ENCODE peak calls at places on chromosome 10, in four cellular contexts. B, U, X and W are unnamed samples.
A peak's percentile ranks its signal among the peaks of the same experiment; 100 is the strongest.

GRCh38 chr10:112584276-112584675 is 137.3 kb downstream of the VTI1A start:
- DNase-seq in B (no peak), U (peak; percentile 19), X (no peak), W (no peak)

GRCh38 chr10:44966816-44967509 is 7.4 kb downstream of the RASSF4 start:
- DNase-seq in B (no peak), U (no peak), X (no peak), W (no peak)

GRCh38 chr10:118101501-118101900 is 54.8 kb upstream of the RAB11FIP2 start:
- DNase-seq in B (no peak), U (no peak), X (no peak), W (no peak)

GRCh38 chr10:126147866-126148578 is 240.3 kb downstream of the ADAM12 start:
- DNase-seq in B (no peak), U (peak; percentile 78), X (no peak), W (peak; percentile 57)

GRCh38 chr10:96243296-96243695 is 28.1 kb downstream of the BLNK start:
- DNase-seq in B (no peak), U (no peak), X (no peak), W (no peak)

GRCh38 chr10:239109-239508 is 103.9 kb downstream of the ZMYND11 start:
- DNase-seq in B (no peak), U (peak; percentile 82), X (no peak), W (no peak)

GRCh38 chr10:132382231-132382922 is 14.6 kb upstream of the PWWP2B start:
- DNase-seq in B (no peak), U (no peak), X (no peak), W (no peak)

GRCh38 chr10:35340975-35341374 is 4.7 kb downstream of the CCNY start:
- DNase-seq in B (no peak), U (no peak), X (no peak), W (no peak)

GRCh38 chr10:3468919-3469638 is 296.5 kb upstream of the PITRM1 start:
- DNase-seq in B (no peak), U (peak; percentile 97), X (peak; percentile 59), W (peak; percentile 94)

GRCh38 chr10:112361951-112362770 is 11.8 kb upstream of the ACSL5 start:
- DNase-seq in B (no peak), U (peak; percentile 55), X (peak; percentile 23), W (peak; percentile 14)

GRCh38 chr10:24209946-24210491 is 1.1 kb downstream of the KIAA1217 start:
- DNase-seq in B (no peak), U (peak; percentile 91), X (peak; percentile 25), W (peak; percentile 55)

GRCh38 chr10:79070611-79071534 is 2.1 kb downstream of the ZMIZ1 start:
- DNase-seq in B (no peak), U (peak; percentile 83), X (peak; percentile 98), W (peak; percentile 77)

GRCh38 chr10:1289591-1289990 is 233.4 kb downstream of the WDR37 start:
- DNase-seq in B (no peak), U (no peak), X (no peak), W (no peak)

GRCh38 chr10:123682477-123682876 is 16.3 kb downstream of the GPR26 start:
- DNase-seq in B (no peak), U (no peak), X (no peak), W (no peak)

GRCh38 chr10:74121368-74121767 is 29.3 kb downstream of the AP3M1 start:
- DNase-seq in B (no peak), U (no peak), X (no peak), W (no peak)

GRCh38 chr10:44991571-44991970 is 9.2 kb upstream of the ZNF22 start:
- DNase-seq in B (no peak), U (no peak), X (peak; percentile 85), W (no peak)

GRCh38 chr10:63156236-63156635 is 23.1 kb downstream of the NRBF2 start:
- DNase-seq in B (no peak), U (peak; percentile 40), X (no peak), W (no peak)

DNA sequence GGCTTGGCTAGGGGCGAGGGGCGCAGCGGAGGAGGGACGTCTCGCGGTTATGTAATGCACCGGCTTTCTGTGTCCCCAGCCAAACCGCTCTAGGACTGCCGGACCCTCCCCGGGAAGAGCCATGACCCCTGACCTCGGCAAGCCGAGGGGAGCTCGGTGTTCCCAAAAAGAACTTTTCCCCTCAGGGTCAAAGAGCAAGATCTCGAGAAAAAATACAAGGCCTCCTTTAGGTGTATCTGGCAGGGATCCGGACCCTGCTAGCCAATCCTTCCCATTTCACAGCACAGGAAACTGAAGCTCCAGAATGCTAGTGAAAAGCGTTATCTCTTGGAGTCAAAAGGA is 590 bp upstream of the SLC16A12 start:
- DNase-seq in B (no peak), U (no peak), X (no peak), W (no peak)
- H3K4me3 ChIP-seq in B (no peak overlapping the region), U (peak overlapping the region; percentile 52), X (peak overlapping the region; percentile 48), W (peak overlapping the region; percentile 58)

GRCh38 chr10:28940158-28940888 is 263.0 kb downstream of the BAMBI start:
- DNase-seq in B (no peak), U (no peak), X (no peak), W (no peak)
- H3K4me3 ChIP-seq in B (no peak overlapping the region), U (no peak overlapping the region), X (no peak overlapping the region), W (no peak overlapping the region)

GRCh38 chr10:13612654-13613373 is 26.0 kb downstream of the PRPF18 start:
- DNase-seq in B (no peak), U (no peak), X (no peak), W (no peak)
- H3K4me3 ChIP-seq in B (no peak overlapping the region), U (no peak overlapping the region), X (no peak overlapping the region), W (no peak overlapping the region)

GRCh38 chr10:62057359-62057758 is 155.9 kb downstream of the ARID5B start:
- DNase-seq in B (no peak), U (peak; percentile 65), X (no peak), W (no peak)
- H3K4me3 ChIP-seq in B (no peak overlapping the region), U (no peak overlapping the region), X (no peak overlapping the region), W (no peak overlapping the region)